ENCODE peak calls at places on chromosomes 6 and 20, in seven cellular contexts. N is midbrain; P is OCI-LY7; O is CD8-positive, alpha-beta memory T cell; C is fibroblast of lung; F is amniotic epithelial cell; X is CD4-positive, alpha-beta T cell. V is an unnamed sample.

GRCh38 chr20:45372646-45373352 is 5.3 kb downstream of the TP53TG5 start:
- DNase-seq in N (peak), P (no peak), O (no peak), C (no peak), F (no peak), X (no peak), V (no peak)

GRCh38 chr6:2805031-2805430 is 36.6 kb downstream of the SERPINB1 start:
- DNase-seq in N (no peak), P (no peak), O (no peak), C (no peak), F (no peak), X (no peak), V (no peak)

GRCh38 chr6:88361298-88361697 is 195.2 kb upstream of the CNR1 start:
- DNase-seq in N (no peak), P (no peak), O (no peak), C (peak), F (no peak), X (no peak), V (no peak)

GRCh38 chr20:53142651-53143177 is 170.6 kb downstream of the TSHZ2 start:
- DNase-seq in N (no peak), P (no peak), O (no peak), C (no peak), F (no peak), X (no peak), V (no peak)

GRCh38 chr20:50823319-50823718 is 28.5 kb downstream of the BCAS4 start:
- DNase-seq in N (no peak), P (no peak), O (no peak), C (no peak), F (no peak), X (no peak), V (no peak)

GRCh38 chr6:31092769-31093505 is 19.4 kb downstream of the C6orf15 start:
- DNase-seq in N (peak), P (no peak), O (no peak), C (no peak), F (peak), X (no peak), V (no peak)

GRCh38 chr6:101830501-101831031 is 437.1 kb downstream of the GRIK2 start:
- DNase-seq in N (no peak), P (no peak), O (no peak), C (peak), F (peak), X (no peak), V (peak)

GRCh38 chr6:82022614-82023102 is 224.9 kb downstream of the IBTK start:
- DNase-seq in N (no peak), P (no peak), O (no peak), C (peak), F (peak), X (no peak), V (peak)

GRCh38 chr6:169335301-169335700 is 81.7 kb upstream of the THBS2 start:
- DNase-seq in N (no peak), P (no peak), O (no peak), C (no peak), F (no peak), X (no peak), V (no peak)

GRCh38 chr6:47221565-47221964 is 88.1 kb downstream of the TNFRSF21 start:
- DNase-seq in N (no peak), P (no peak), O (no peak), C (no peak), F (no peak), X (no peak), V (no peak)

V was measured in brain microvascular endothelial cell.